ENCODE peak calls at places on chromosomes 16 and 17, in five cellular contexts. X, U, R, Z and H are unnamed samples.

GRCh38 chr17:28381141-28381825 is 9.8 kb downstream of the SARM1 start:
- DNase-seq in X (no peak), U (peak), R (no peak), Z (no peak), H (no peak)

GRCh38 chr16:54236761-54237160 is 49.8 kb downstream of the IRX3 start:
- DNase-seq in X (no peak), U (no peak), R (peak), Z (no peak), H (peak)

GRCh38 chr17:68819465-68819864 is 135.7 kb downstream of the ABCA8 start:
- DNase-seq in X (no peak), U (no peak), R (no peak), Z (no peak), H (no peak)

GRCh38 chr17:61970030-61970429 is 42.2 kb upstream of the INTS2 start:
- DNase-seq in X (no peak), U (no peak), R (no peak), Z (no peak), H (no peak)

GRCh38 chr17:17732892-17733670 is 51.8 kb downstream of the RAI1 start:
- DNase-seq in X (no peak), U (no peak), R (peak), Z (no peak), H (peak)

GRCh38 chr16:11394593-11394960 is 49.3 kb downstream of the RMI2 start:
- DNase-seq in X (no peak), U (no peak), R (no peak), Z (no peak), H (no peak)

GRCh38 chr17:74089869-74090464 is 113.5 kb upstream of the RPL38 start:
- DNase-seq in X (peak), U (peak), R (peak), Z (peak), H (no peak)

GRCh38 chr16:50683689-50684374 is 2.7 kb upstream of the SNX20 start:
- DNase-seq in X (no peak), U (no peak), R (no peak), Z (peak), H (no peak)

GRCh38 chr17:82298538-82299421 is 18.6 kb downstream of the CD7 start:
- DNase-seq in X (no peak), U (no peak), R (no peak), Z (no peak), H (no peak)

GRCh38 chr16:30956601-30957455 is 726 bp upstream of the SETD1A start:
- DNase-seq in X (peak), U (peak), R (peak), Z (peak), H (peak)

GRCh38 chr17:56636276-56636675 is 42.8 kb downstream of the NOG start:
- DNase-seq in X (no peak), U (no peak), R (no peak), Z (no peak), H (no peak)

GRCh38 chr16:87968541-87968940 is 17.3 kb downstream of the BANP start:
- DNase-seq in X (no peak), U (no peak), R (no peak), Z (no peak), H (no peak)

GRCh38 chr16:47276522-47276921 is 132.8 kb upstream of the NETO2 start:
- DNase-seq in X (no peak), U (no peak), R (no peak), Z (no peak), H (no peak)

GRCh38 chr16:48580925-48581500 is 29.0 kb downstream of the N4BP1 start:
- DNase-seq in X (no peak), U (no peak), R (peak), Z (no peak), H (no peak)

GRCh38 chr16:24764916-24765315 is 35.5 kb downstream of the TNRC6A start:
- DNase-seq in X (no peak), U (no peak), R (no peak), Z (no peak), H (no peak)

GRCh38 chr17:82239926-82240505 is 11.2 kb downstream of the SLC16A3 start:
- DNase-seq in X (peak), U (no peak), R (no peak), Z (no peak), H (peak)

GRCh38 chr16:31262084-31262483 is 2.3 kb downstream of the ITGAM start:
- DNase-seq in X (no peak), U (no peak), R (no peak), Z (no peak), H (no peak)

GRCh38 chr17:2025622-2026309 is 632 bp upstream of the RTN4RL1 start:
- DNase-seq in X (peak), U (peak), R (peak), Z (peak), H (no peak)

GRCh38 chr17:9973689-9974459 is 68.8 kb upstream of the RCVRN start:
- DNase-seq in X (no peak), U (no peak), R (peak), Z (no peak), H (no peak)

GRCh38 chr16:58843675-58844074 is 109.6 kb upstream of the GOT2 start:
- DNase-seq in X (no peak), U (no peak), R (peak), Z (no peak), H (peak)

GRCh38 chr16:11556945-11557720 is 29.6 kb downstream of the LITAF start:
- DNase-seq in X (no peak), U (no peak), R (no peak), Z (no peak), H (no peak)

GRCh38 chr17:13634001-13634400 is 32.3 kb upstream of the HS3ST3A1 start:
- DNase-seq in X (no peak), U (no peak), R (peak), Z (no peak), H (no peak)

GRCh38 chr17:50828508-50829170 is 6.7 kb upstream of the WFIKKN2 start:
- DNase-seq in X (no peak), U (no peak), R (no peak), Z (no peak), H (no peak)

GRCh38 chr17:55343900-55344513 is 77.6 kb downstream of the MMD start:
- DNase-seq in X (no peak), U (no peak), R (no peak), Z (no peak), H (no peak)

GRCh38 chr16:66840883-66841282 is 3.3 kb upstream of the CA7 start:
- DNase-seq in X (no peak), U (no peak), R (no peak), Z (no peak), H (no peak)

GRCh38 chr16:71441348-71441781 is 489 bp downstream of the TLE7 start:
- DNase-seq in X (peak), U (no peak), R (no peak), Z (no peak), H (no peak)

GRCh38 chr16:87007907-87008306 is 309.3 kb downstream of the C16orf95 start:
- DNase-seq in X (no peak), U (no peak), R (no peak), Z (no peak), H (no peak)

GRCh38 chr17:18066866-18067265 is 20.9 kb upstream of the DRG2 start:
- DNase-seq in X (no peak), U (no peak), R (no peak), Z (no peak), H (no peak)

GRCh38 chr17:20257008-20257407 is 210.3 kb downstream of the LGALS9B start:
- DNase-seq in X (no peak), U (no peak), R (no peak), Z (no peak), H (no peak)

GRCh38 chr17:50683434-50684287 is 24.1 kb downstream of the ANKRD40 start:
- DNase-seq in X (peak), U (no peak), R (no peak), Z (no peak), H (no peak)

GRCh38 chr17:79789943-79790804 is 6.7 kb downstream of the CBX8 start:
- DNase-seq in X (peak), U (no peak), R (no peak), Z (no peak), H (no peak)

GRCh38 chr17:36994438-36994837 is 45.7 kb downstream of the AATF start:
- DNase-seq in X (no peak), U (no peak), R (no peak), Z (no peak), H (peak)

GRCh38 chr17:66044083-66044482 is 147.8 kb downstream of the CEP112 start:
- DNase-seq in X (no peak), U (no peak), R (no peak), Z (no peak), H (no peak)

GRCh38 chr16:57500578-57501111 is 14.4 kb upstream of the DOK4 start:
- DNase-seq in X (peak), U (no peak), R (no peak), Z (no peak), H (no peak)

GRCh38 chr17:13510062-13510461 is 91.7 kb downstream of the HS3ST3A1 start:
- DNase-seq in X (peak), U (no peak), R (peak), Z (no peak), H (peak)

GRCh38 chr17:8223356-8224063 is 13.1 kb upstream of the AURKB start:
- DNase-seq in X (peak), U (peak), R (no peak), Z (peak), H (peak)

GRCh38 chr16:74291577-74292208 is 4.9 kb upstream of the PSMD7 start:
- DNase-seq in X (no peak), U (no peak), R (peak), Z (no peak), H (peak)

GRCh38 chr17:80663783-80664206 is 119.2 kb downstream of the RPTOR start:
- DNase-seq in X (no peak), U (peak), R (peak), Z (peak), H (peak)

GRCh38 chr16:10325783-10326543 is 59.9 kb upstream of the ATF7IP2 start:
- DNase-seq in X (no peak), U (no peak), R (no peak), Z (no peak), H (no peak)

GRCh38 chr16:85965125-85965524 is 66.2 kb downstream of the IRF8 start:
- DNase-seq in X (no peak), U (no peak), R (no peak), Z (no peak), H (no peak)

GRCh38 chr16:85960486-85961046 is 61.6 kb downstream of the IRF8 start:
- DNase-seq in X (no peak), U (no peak), R (no peak), Z (no peak), H (no peak)

GRCh38 chr16:85963746-85964370 is 64.9 kb downstream of the IRF8 start:
- DNase-seq in X (no peak), U (no peak), R (no peak), Z (no peak), H (no peak)

GRCh38 chr16:85959686-85960085 is 60.7 kb downstream of the IRF8 start:
- DNase-seq in X (no peak), U (no peak), R (no peak), Z (no peak), H (no peak)

GRCh38 chr16:85961988-85962915 is 63.3 kb downstream of the IRF8 start:
- DNase-seq in X (no peak), U (no peak), R (no peak), Z (no peak), H (no peak)
- TF ChIP-seq CTCF in X (no peak), U (no peak), R (no peak), Z (no peak), H (no peak)

DNA sequence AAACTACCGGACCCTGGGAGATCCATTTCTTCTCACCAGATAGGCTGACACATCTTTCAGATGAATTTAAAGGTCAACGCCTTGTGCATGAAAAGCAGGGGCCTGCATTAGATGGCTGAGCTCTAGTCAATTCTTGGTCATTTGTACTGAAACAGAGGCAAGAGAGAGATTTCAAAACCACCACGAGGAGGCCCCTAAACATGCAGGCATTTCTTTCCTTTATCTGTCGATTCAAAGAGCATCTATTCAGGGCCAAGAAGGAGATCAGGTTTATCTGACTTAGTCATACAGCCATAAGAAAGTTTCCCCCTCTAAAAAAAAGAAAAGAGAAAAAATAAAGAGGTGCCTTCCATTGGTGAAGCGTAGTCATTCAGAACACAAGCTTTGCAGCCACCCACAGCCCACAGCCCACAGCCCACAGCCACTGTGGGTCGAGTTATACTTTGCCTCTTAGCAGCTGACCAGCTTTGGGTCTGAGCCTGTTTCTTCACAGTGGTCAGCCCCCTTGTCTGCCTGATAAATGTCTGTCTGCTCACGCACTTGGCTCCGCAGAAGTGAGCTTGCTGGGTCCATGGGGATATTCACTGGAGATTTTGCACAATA is 207.5 kb downstream of the CDH13 start:
- DNase-seq in X (no peak), U (no peak), R (peak), Z (no peak), H (no peak)
- H3K4me3 ChIP-seq in X (no peak), U (no peak), R (no peak), Z (no peak), H (no peak)

DNA sequence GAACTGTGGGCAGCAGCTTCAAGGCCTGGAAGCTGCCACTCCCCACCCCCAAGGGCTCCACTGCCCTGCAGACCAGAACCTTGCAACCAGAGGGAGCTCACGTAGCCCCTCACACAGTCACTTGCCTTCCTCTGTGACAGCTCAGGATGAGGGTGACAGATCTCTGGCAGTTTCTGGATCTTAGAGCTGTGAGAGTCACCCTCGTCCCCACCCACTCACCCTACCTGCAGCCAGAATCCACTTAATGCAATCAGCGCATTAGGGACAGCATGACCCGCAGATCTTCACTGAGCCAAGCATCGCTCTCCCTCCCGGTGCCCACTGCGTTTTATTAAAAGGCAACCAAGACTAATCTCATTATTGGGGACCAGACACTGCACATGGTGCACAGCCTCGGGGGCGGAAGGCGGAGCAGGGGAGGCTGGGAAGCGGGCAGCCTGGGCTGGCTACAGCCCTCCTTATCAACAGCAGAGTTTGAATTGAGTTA is 3.5 kb downstream of the CYB561 start:
- DNase-seq in X (peak), U (no peak), R (no peak), Z (no peak), H (peak)
- TF ChIP-seq CTCF in X (peak), U (no peak), R (no peak), Z (no peak), H (no peak)

GRCh38 chr16:69871708-69872107 is 79.4 kb upstream of the CLEC18A start:
- DNase-seq in X (no peak), U (no peak), R (no peak), Z (no peak), H (no peak)
- H3K4me3 ChIP-seq in X (no peak), U (no peak), R (no peak), Z (no peak), H (no peak)

DNA sequence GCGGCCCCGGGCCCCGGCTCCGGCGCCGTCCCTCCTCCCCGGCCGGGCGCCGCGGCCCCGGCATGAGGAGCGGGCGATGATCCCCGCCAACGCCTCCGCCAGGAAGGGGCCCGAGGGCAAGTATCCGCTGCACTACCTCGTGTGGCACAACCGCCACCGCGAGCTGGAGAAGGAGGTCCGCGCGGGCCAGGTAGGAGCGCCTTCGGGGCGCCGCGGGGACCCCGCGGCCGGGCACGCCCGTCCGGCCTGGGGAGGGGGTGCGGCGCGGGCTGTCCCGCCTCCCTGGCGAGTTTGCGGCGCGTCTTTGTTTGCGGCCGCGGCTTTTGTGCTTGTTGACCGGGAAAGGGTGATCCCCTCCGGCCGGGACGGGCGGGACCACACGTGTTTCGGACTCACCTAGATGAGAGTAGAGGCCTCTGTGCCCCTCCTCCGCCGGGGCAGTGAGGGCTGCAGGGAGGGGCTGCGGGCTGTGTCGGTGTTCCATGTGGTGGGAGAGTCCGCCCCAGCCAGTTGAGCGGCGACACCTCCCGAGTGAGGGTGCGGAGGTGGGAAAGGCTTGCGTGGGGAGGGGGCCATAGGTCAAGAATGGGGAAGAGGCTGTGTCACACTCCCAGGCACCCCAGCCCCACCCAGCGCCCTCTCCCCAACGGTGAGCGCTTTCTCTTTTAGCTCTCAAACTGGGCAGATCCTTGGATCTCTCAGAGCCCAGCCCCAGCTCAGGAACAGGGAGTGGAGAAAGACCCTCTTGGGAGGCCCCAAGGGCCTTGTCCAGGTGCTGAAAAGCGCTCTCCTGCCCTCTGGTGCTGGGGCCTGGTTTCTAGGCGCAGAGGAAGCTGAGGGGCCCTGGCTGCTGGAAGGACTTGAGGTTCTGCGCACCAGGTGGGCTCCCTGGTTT is 861 bp downstream of the ANKRD13B start:
- DNase-seq in X (peak), U (no peak), R (no peak), Z (no peak), H (peak)
- TF ChIP-seq CTCF in X (peak), U (no peak), R (peak), Z (no peak), H (peak)

DNA sequence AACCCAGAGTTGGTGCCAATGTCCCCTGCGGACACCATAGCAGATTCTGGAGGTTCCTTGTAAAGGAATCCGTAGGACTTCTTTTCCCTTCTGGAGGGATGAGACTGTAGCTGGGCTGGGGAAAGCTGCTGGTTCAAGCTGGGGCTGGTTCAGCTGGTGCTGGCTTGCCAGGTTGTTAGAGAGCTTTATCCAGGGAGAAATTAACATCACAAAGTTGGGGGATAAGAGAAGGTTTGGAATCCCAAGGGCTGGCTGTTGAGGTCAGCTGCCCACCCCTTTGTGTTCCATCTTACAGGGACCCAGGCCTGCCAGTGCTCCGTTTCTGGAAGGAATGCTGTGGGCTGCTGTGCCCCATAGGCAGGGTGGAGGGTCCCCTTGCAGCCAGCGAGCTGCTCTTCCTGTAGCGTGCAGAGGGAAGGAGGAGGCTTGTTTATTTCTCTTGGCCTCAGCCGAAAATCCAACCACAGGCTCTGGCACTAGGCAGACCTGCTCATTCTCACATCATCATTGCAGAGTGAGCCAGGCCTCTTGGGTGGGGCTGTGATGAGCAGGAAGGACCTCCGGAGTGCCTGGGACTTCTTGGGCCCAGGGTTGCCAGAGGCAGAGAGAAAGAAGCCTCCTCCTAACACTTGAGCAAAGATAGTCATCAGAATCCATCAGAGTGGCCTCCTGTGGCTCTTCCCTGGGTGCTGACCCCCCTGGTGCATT is 251.1 kb downstream of the SEC14L1 start:
- DNase-seq in X (no peak), U (no peak), R (peak), Z (no peak), H (peak)
- H3K4me3 ChIP-seq in X (no peak), U (no peak), R (peak), Z (no peak), H (no peak)